ENCODE peak calls at places on chromosome 10, in six cellular contexts. X, M, Y, O, B and N are unnamed samples.
A peak's percentile ranks its signal among the peaks of the same experiment; 100 is the strongest.

GRCh38 chr10:68561804-68562649 is 1.9 kb downstream of the TET1 start:
- DNase-seq in Y (no peak), M (no peak), B (peak; percentile 66), O (no peak), X (peak; percentile 53), N (peak; percentile 42)

GRCh38 chr10:112687647-112688046 is 240.6 kb downstream of the VTI1A start:
- DNase-seq in B (peak; percentile 53), O (no peak), Y (no peak), M (peak; percentile 64), X (no peak), N (no peak)

GRCh38 chr10:34495938-34496337 is 319.2 kb downstream of the PARD3 start:
- DNase-seq in M (no peak), X (no peak), Y (no peak), B (no peak), O (no peak), N (no peak)

GRCh38 chr10:112735041-112735690 is 214.9 kb upstream of the TCF7L2 start:
- DNase-seq in X (no peak), O (no peak), B (no peak), M (no peak), Y (no peak), N (no peak)

GRCh38 chr10:61804414-61804813 is 97.1 kb upstream of the ARID5B start:
- DNase-seq in Y (no peak), O (no peak), M (peak; percentile 53), B (no peak), X (no peak), N (no peak)

GRCh38 chr10:17675638-17676037 is 31.7 kb downstream of the STAM start:
- DNase-seq in O (no peak), X (no peak), Y (no peak), B (no peak), M (no peak), N (no peak)

GRCh38 chr10:76080991-76081390 is 649.6 kb downstream of the LRMDA start:
- DNase-seq in B (peak; percentile 71), M (peak; percentile 15), O (no peak), X (no peak), Y (no peak), N (no peak)

GRCh38 chr10:94066411-94066810 is 72.7 kb downstream of the PLCE1 start:
- DNase-seq in X (peak; percentile 38), B (peak; percentile 57), M (peak; percentile 65), Y (no peak), O (no peak), N (peak; percentile 57)

GRCh38 chr10:21495686-21496284 is 29.7 kb downstream of the SKIDA1 start:
- DNase-seq in Y (peak; percentile 93), M (peak; percentile 77), X (peak; percentile 92), O (peak; percentile 85), B (peak; percentile 86), N (peak; percentile 94)

GRCh38 chr10:124467165-124467564 is 5.5 kb downstream of the LHPP start:
- DNase-seq in B (no peak), O (no peak), X (no peak), Y (no peak), M (no peak), N (no peak)

GRCh38 chr10:27285093-27285492 is 44.5 kb upstream of the ACBD5 start:
- DNase-seq in Y (no peak), M (peak; percentile 2), B (peak; percentile 1), O (no peak), X (peak; percentile 29), N (no peak)

GRCh38 chr10:46522295-46523118 is 34.0 kb downstream of the GPRIN2 start:
- DNase-seq in Y (no peak), O (no peak), M (no peak), X (no peak), B (no peak), N (no peak)

GRCh38 chr10:45440511-45441062 is 66.6 kb downstream of the ALOX5 start:
- DNase-seq in Y (no peak), X (no peak), B (no peak), M (no peak), O (no peak), N (no peak)

GRCh38 chr10:86180861-86181260 is 185.7 kb downstream of the GRID1 start:
- DNase-seq in X (no peak), M (no peak), O (no peak), Y (no peak), B (no peak), N (no peak)

GRCh38 chr10:119281581-119282071 is 74.3 kb downstream of the GRK5 start:
- DNase-seq in X (no peak), M (no peak), B (no peak), Y (no peak), O (no peak), N (no peak)

GRCh38 chr10:122939819-122940543 is 14.0 kb downstream of the C10orf88 start:
- DNase-seq in O (no peak), M (peak; percentile 91), X (no peak), Y (no peak), B (peak; percentile 64), N (no peak)

GRCh38 chr10:26579256-26580063 is 118.0 kb upstream of the PDSS1 start:
- DNase-seq in Y (no peak), B (no peak), M (no peak), X (peak; percentile 74), O (no peak), N (no peak)

GRCh38 chr10:105950410-105950809 is 1214.1 kb downstream of the SORCS1 start:
- DNase-seq in O (no peak), X (peak; percentile 52), B (peak; percentile 28), M (peak; percentile 34), Y (no peak), N (peak; percentile 38)

GRCh38 chr10:12181065-12181775 is 14.5 kb downstream of the NUDT5 start:
- DNase-seq in M (no peak), B (no peak), X (no peak), Y (no peak), O (no peak), N (no peak)

GRCh38 chr10:96365571-96365970 is 6.8 kb upstream of the OPALIN start:
- DNase-seq in O (no peak), X (no peak), Y (no peak), M (no peak), B (no peak), N (no peak)

GRCh38 chr10:85148693-85149640 is 820.6 kb downstream of the CCSER2 start:
- DNase-seq in X (no peak), O (no peak), M (no peak), Y (no peak), B (no peak), N (no peak)

GRCh38 chr10:125093199-125093841 is 67.0 kb downstream of the CTBP2 start:
- DNase-seq in Y (no peak), O (no peak), X (no peak), M (peak; percentile 73), B (peak; percentile 84), N (no peak)

GRCh38 chr10:68121862-68122261 is 12.6 kb downstream of the MYPN start:
- DNase-seq in X (no peak), B (peak; percentile 43), Y (no peak), O (no peak), M (no peak), N (no peak)

GRCh38 chr10:129959544-129960492 is 4.3 kb downstream of the EBF3 start:
- DNase-seq in O (no peak), X (no peak), B (no peak), M (no peak), Y (no peak), N (peak; percentile 48)

GRCh38 chr10:104309980-104310978 is 28.0 kb downstream of the ITPRIP start:
- DNase-seq in X (no peak), Y (no peak), B (peak; percentile 60), M (peak; percentile 90), O (no peak), N (no peak)

GRCh38 chr10:106520698-106521097 is 643.8 kb downstream of the SORCS1 start:
- DNase-seq in O (no peak), M (no peak), B (no peak), X (no peak), Y (no peak), N (no peak)

GRCh38 chr10:99234739-99235468 is 748 bp downstream of the HPSE2 start:
- DNase-seq in B (peak; percentile 78), O (no peak), M (peak; percentile 0), Y (peak; percentile 13), X (no peak), N (peak; percentile 72)

GRCh38 chr10:78775891-78776290 is 292.9 kb upstream of the ZMIZ1 start:
- DNase-seq in M (no peak), X (no peak), B (peak; percentile 24), Y (no peak), O (no peak), N (no peak)

GRCh38 chr10:78772986-78773530 is 295.7 kb upstream of the ZMIZ1 start:
- DNase-seq in X (no peak), B (no peak), M (no peak), O (no peak), Y (no peak), N (no peak)

GRCh38 chr10:78772486-78772885 is 296.3 kb upstream of the ZMIZ1 start:
- DNase-seq in X (no peak), Y (no peak), M (no peak), O (no peak), B (no peak), N (no peak)

GRCh38 chr10:78774999-78775711 is 293.6 kb upstream of the ZMIZ1 start:
- DNase-seq in B (peak; percentile 96), O (no peak), M (peak; percentile 83), X (no peak), Y (no peak), N (no peak)

GRCh38 chr10:78774614-78774998 is 294.2 kb upstream of the ZMIZ1 start:
- DNase-seq in Y (no peak), B (no peak), X (no peak), O (no peak), M (no peak), N (no peak)
- H4K91ac ChIP-seq in Y (no peak overlapping the region), B (no peak overlapping the region), X (no peak overlapping the region), O (no peak overlapping the region), M (no peak overlapping the region), N (no peak overlapping the region)

GRCh38 chr10:7409045-7409731 is 1.6 kb downstream of the SFMBT2 start:
- DNase-seq in O (no peak), B (peak; percentile 47), M (no peak), X (peak; percentile 33), Y (no peak), N (no peak)
- H2AFZ ChIP-seq in O (peak overlapping the region; percentile 26), B (no peak overlapping the region), M (peak overlapping the region; percentile 81), X (no peak overlapping the region), Y (no peak overlapping the region), N (peak overlapping the region; percentile 96)

GRCh38 chr10:4214912-4215311 is 429.9 kb upstream of the KLF6 start:
- DNase-seq in O (no peak), X (no peak), M (no peak), B (peak; percentile 35), Y (no peak), N (no peak)

GRCh38 chr10:4215485-4215884 is 430.5 kb upstream of the KLF6 start:
- DNase-seq in O (no peak), B (no peak), X (no peak), M (no peak), Y (no peak), N (no peak)

GRCh38 chr10:4212111-4212635 is 427.2 kb upstream of the KLF6 start:
- DNase-seq in B (no peak), O (no peak), M (no peak), Y (no peak), X (no peak), N (no peak)

GRCh38 chr10:4215963-4216575 is 431.1 kb upstream of the KLF6 start:
- DNase-seq in O (no peak), B (no peak), M (no peak), Y (no peak), X (no peak), N (no peak)

GRCh38 chr10:4213441-4213840 is 428.4 kb upstream of the KLF6 start:
- DNase-seq in O (no peak), Y (no peak), M (peak; percentile 28), B (no peak), X (no peak), N (no peak)
- H4K91ac ChIP-seq in O (no peak overlapping the region), Y (no peak overlapping the region), M (no peak overlapping the region), B (no peak overlapping the region), X (no peak overlapping the region), N (no peak overlapping the region)

GRCh38 chr10:89224697-89225443 is 17.8 kb upstream of the CH25H start:
- DNase-seq in O (no peak), M (no peak), Y (no peak), X (no peak), B (no peak), N (no peak)
- H2AFZ ChIP-seq in O (no peak overlapping the region), M (no peak overlapping the region), Y (no peak overlapping the region), X (no peak overlapping the region), B (no peak overlapping the region), N (peak overlapping the region; percentile 71)